ENCODE peak calls at places on chromosomes 11 and 22, in four cellular contexts. O, E, Q and F are unnamed samples.

GRCh38 chr22:23384451-23384850 is 195.6 kb downstream of the IGLL1 start:
- DNase-seq in Q (no peak), E (no peak), O (no peak), F (no peak)

GRCh38 chr11:79414644-79415317 is 26.0 kb downstream of the TENM4 start:
- DNase-seq in Q (peak), E (peak), O (no peak), F (no peak)

GRCh38 chr11:27699242-27699925 is 871 bp downstream of the BDNF start:
- DNase-seq in Q (no peak), E (no peak), O (no peak), F (no peak)

GRCh38 chr22:37018815-37019308 is 385 bp downstream of the TST start:
- DNase-seq in E (no peak), Q (peak), O (no peak), F (peak)

GRCh38 chr11:95443386-95443785 is 212.4 kb upstream of the SESN3 start:
- DNase-seq in O (no peak), Q (no peak), E (no peak), F (no peak)

GRCh38 chr11:32729976-32730375 is 64.5 kb downstream of the CCDC73 start:
- DNase-seq in E (no peak), Q (no peak), O (no peak), F (no peak)

GRCh38 chr11:129946256-129946655 is 50.9 kb upstream of the NFRKB start:
- DNase-seq in Q (no peak), O (no peak), E (no peak), F (no peak)

GRCh38 chr11:129854229-129854805 is 38.7 kb downstream of the TMEM45B start:
- DNase-seq in O (no peak), E (no peak), Q (no peak), F (no peak)

GRCh38 chr11:99257131-99257530 is 236.4 kb downstream of the CNTN5 start:
- DNase-seq in E (no peak), Q (no peak), O (no peak), F (no peak)

DNA sequence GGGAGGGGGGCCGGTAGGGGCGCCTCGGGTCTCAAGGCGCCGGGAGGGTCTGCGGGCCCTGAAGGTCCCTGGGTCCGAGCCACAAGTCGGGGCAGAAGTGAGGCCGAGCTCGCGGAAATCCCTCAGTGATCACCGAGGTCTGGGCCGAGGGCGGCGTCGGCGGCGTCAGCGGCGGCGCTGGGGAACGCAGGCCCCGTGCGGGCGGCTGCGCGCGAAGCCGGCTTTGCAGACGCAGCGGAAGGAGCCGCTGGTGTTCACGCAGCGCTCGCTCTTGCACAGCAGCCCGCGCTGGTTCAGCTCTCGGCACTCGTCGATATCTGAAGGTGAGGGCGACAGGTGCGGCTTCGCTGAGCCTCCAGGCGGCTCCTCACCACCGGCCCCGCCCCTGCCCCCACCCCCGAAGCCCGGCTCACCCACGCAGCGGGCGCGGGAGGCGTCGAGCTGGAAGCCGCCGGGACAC is 14.1 kb downstream of the SCYL1 start:
- DNase-seq in O (peak), E (no peak), Q (no peak), F (no peak)
- H3K4me3 ChIP-seq in O (no peak), E (no peak), Q (no peak), F (no peak)

GRCh38 chr22:42343136-42343484 is 72.7 kb upstream of the TCF20 start:
- DNase-seq in Q (no peak), E (no peak), O (no peak), F (no peak)
- H3K4me3 ChIP-seq in Q (no peak), E (peak), O (no peak), F (peak)

DNA sequence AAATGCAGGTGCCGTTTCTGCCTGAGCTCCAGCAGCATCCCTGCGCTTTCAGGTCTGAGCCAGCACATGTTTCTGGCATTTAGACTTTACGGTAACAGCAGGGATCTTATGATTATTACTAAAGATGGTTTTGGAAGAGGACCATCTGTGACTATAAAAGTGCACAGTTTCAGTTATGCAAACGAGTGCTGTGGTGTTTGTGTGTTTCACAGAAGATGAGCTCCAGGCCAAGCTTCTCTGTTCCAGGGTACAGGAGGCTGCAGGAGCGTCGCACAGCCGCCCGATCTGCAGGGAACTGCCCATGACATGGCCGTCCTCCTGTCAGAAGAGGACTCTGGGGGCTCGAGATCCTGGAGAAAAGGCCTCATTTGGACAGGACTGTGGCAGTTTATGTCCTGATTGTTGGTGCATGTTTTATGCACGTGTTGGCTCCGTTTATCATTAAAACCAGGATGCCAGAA is 297.3 kb downstream of the TBC1D22A start:
- DNase-seq in Q (peak), O (no peak), E (no peak), F (no peak)
- H3K4me3 ChIP-seq in Q (no peak), O (no peak), E (no peak), F (no peak)

GRCh38 chr22:45261407-45262088 is 20.9 kb upstream of the KIAA0930 start:
- DNase-seq in O (no peak), Q (no peak), E (no peak), F (no peak)
- H3K4me3 ChIP-seq in O (no peak), Q (no peak), E (no peak), F (no peak)

DNA sequence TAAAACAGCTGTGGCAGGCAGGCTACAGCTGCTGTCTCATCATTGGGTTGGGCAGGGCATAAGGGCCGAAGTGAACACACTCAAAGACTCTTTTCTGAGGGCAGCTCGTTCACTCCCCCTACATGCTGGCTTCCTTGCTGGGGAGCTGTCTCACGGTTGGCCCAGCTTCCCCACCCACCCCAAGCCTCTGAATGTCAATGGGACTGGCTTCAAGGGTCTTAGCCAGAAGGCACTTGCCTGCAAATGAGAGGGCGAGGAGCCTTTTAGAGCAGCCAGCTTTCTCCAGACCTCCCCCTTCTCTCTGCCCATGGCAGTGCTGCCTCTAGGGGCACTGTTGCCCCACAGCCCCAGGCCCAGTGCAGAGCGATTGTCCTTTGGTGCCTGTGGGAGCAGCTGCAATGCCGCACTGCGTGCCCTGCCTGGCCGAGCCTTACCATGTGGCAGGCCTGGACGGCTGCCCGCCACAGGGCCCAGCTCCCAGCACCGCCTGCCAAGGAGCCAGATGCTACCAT is 94.7 kb upstream of the RASSF10 start:
- DNase-seq in E (no peak), O (peak), Q (peak), F (peak)
- H3K4me3 ChIP-seq in E (no peak), O (no peak), Q (no peak), F (no peak)

GRCh38 chr11:110866081-110866480 is 153.8 kb upstream of the ARHGAP20 start:
- DNase-seq in Q (no peak), O (no peak), E (no peak), F (no peak)
- H3K4me3 ChIP-seq in Q (no peak), O (no peak), E (no peak), F (no peak)

GRCh38 chr22:27799334-27800249 is 2.0 kb downstream of the MN1 start:
- DNase-seq in Q (no peak), E (no peak), O (no peak), F (no peak)
- H3K4me3 ChIP-seq in Q (peak), E (peak), O (peak), F (peak)